ENCODE peak calls at places on chromosomes 1 and 21, in seven cellular contexts. E is tibial nerve, O is sigmoid colon, V is SK-N-SH, I is A549, J is upper lobe of left lung, B is K562. H is an unnamed sample.
A peak's percentile ranks its signal among the peaks of the same experiment; 100 is the strongest.

GRCh38 chr1:198676253-198676652 is 37.4 kb downstream of the PTPRC start:
- DNase-seq in E (no peak), O (no peak), V (peak; percentile 47), I (no peak), J (no peak), B (peak; percentile 17), H (no peak)

GRCh38 chr1:218665216-218665615 is 320.1 kb downstream of the TGFB2 start:
- DNase-seq in E (peak; percentile 50), O (peak; percentile 75), V (no peak), I (peak; percentile 83), J (no peak), B (no peak), H (no peak)

GRCh38 chr1:53373246-53373645 is 45.4 kb upstream of the LRP8 start:
- DNase-seq in E (no peak), O (no peak), V (no peak), I (no peak), J (peak; percentile 12), B (no peak), H (peak; percentile 45)

GRCh38 chr1:10623391-10624145 is 148.8 kb downstream of the PEX14 start:
- DNase-seq in E (no peak), O (peak; percentile 46), V (no peak), I (no peak), J (peak; percentile 10), B (no peak), H (peak; percentile 50)

GRCh38 chr1:85952460-85952859 is 204.1 kb downstream of the COL24A1 start:
- DNase-seq in E (no peak), O (no peak), V (peak; percentile 64), I (no peak), J (no peak), B (no peak), H (no peak)

GRCh38 chr21:28393279-28393678 is 599.4 kb downstream of the LTN1 start:
- DNase-seq in E (no peak), O (no peak), V (no peak), I (no peak), J (peak; percentile 27), B (no peak), H (no peak)

GRCh38 chr1:92994105-92994712 is 32.9 kb upstream of the DIPK1A start:
- DNase-seq in E (peak; percentile 91), O (peak; percentile 89), V (peak; percentile 59), I (peak; percentile 74), J (peak; percentile 77), B (peak; percentile 70), H (peak; percentile 67)

GRCh38 chr1:236429715-236430274 is 35.7 kb downstream of the EDARADD start:
- DNase-seq in E (no peak), O (no peak), V (no peak), I (no peak), J (no peak), B (no peak), H (no peak)

GRCh38 chr1:54398963-54399528 is 7.1 kb downstream of the SSBP3 start:
- DNase-seq in E (no peak), O (no peak), V (no peak), I (no peak), J (no peak), B (no peak), H (no peak)

GRCh38 chr1:203465146-203465798 is 10.3 kb upstream of the PRELP start:
- DNase-seq in E (peak; percentile 84), O (peak; percentile 95), V (no peak), I (no peak), J (no peak), B (no peak), H (no peak)

GRCh38 chr21:29753216-29753615 is 186.6 kb downstream of the GRIK1 start:
- DNase-seq in E (no peak), O (no peak), V (no peak), I (no peak), J (no peak), B (no peak), H (no peak)

GRCh38 chr1:235724716-235725115 is 75.1 kb upstream of the GNG4 start:
- DNase-seq in E (no peak), O (no peak), V (no peak), I (no peak), J (no peak), B (no peak), H (no peak)

GRCh38 chr1:203607169-203607873 is 19.3 kb upstream of the ATP2B4 start:
- DNase-seq in E (peak; percentile 39), O (no peak), V (no peak), I (peak; percentile 70), J (peak; percentile 51), B (peak; percentile 73), H (no peak)

GRCh38 chr1:119279441-119280415 is 88.9 kb upstream of the HAO2 start:
- DNase-seq in E (no peak), O (no peak), V (peak; percentile 5), I (peak; percentile 60), J (no peak), B (no peak), H (no peak)

GRCh38 chr1:21296509-21297354 is 6.5 kb upstream of the ECE1 start:
- DNase-seq in E (no peak), O (no peak), V (no peak), I (no peak), J (no peak), B (no peak), H (no peak)

GRCh38 chr1:221035680-221036153 is 156.5 kb downstream of the HLX start:
- DNase-seq in E (no peak), O (no peak), V (no peak), I (peak; percentile 51), J (no peak), B (peak; percentile 57), H (no peak)

GRCh38 chr21:17139696-17140095 is 373.1 kb upstream of the CXADR start:
- DNase-seq in E (no peak), O (no peak), V (no peak), I (no peak), J (no peak), B (no peak), H (no peak)

GRCh38 chr1:206685256-206685748 is 597 bp downstream of the MAPKAPK2 start:
- DNase-seq in E (no peak), O (peak; percentile 70), V (peak; percentile 86), I (peak; percentile 13), J (no peak), B (peak; percentile 72), H (no peak)

GRCh38 chr1:240239309-240239708 is 147.6 kb downstream of the FMN2 start:
- DNase-seq in E (no peak), O (no peak), V (no peak), I (no peak), J (no peak), B (no peak), H (no peak)

GRCh38 chr1:84719477-84720274 is 29.4 kb upstream of the SSX2IP start:
- DNase-seq in E (no peak), O (no peak), V (no peak), I (no peak), J (no peak), B (no peak), H (no peak)

GRCh38 chr1:106290805-106291537 is 765.5 kb upstream of the PRMT6 start:
- DNase-seq in E (no peak), O (no peak), V (peak; percentile 7), I (no peak), J (no peak), B (no peak), H (no peak)

GRCh38 chr1:188958461-188959115 is 1519.1 kb downstream of the BRINP3 start:
- DNase-seq in E (no peak), O (no peak), V (no peak), I (no peak), J (no peak), B (no peak), H (no peak)

GRCh38 chr1:89873757-89874156 is 52.9 kb downstream of the LRRC8D start:
- DNase-seq in E (no peak), O (no peak), V (peak; percentile 7), I (peak; percentile 38), J (no peak), B (no peak), H (no peak)

GRCh38 chr1:205445653-205445955 is 10.2 kb downstream of the BLACAT1 start:
- DNase-seq in E (no peak), O (no peak), V (no peak), I (no peak), J (no peak), B (no peak), H (no peak)
- H3K4me1 ChIP-seq in E (peaks cover 11% of the 10 kb centered on the region), O (peaks cover 10% of the 10 kb centered on the region), V (peaks cover 6% of the 10 kb centered on the region), I (peaks cover 28% of the 10 kb centered on the region), J (peaks cover 46% of the 10 kb centered on the region), B (peaks cover 56% of the 10 kb centered on the region), H (peaks cover 31% of the 10 kb centered on the region)

GRCh38 chr1:211643324-211644212 is 31.9 kb downstream of the NEK2 start:
- DNase-seq in E (no peak), O (no peak), V (peak; percentile 78), I (peak; percentile 39), J (peak; percentile 57), B (peak; percentile 62), H (peak; percentile 77)
- H3K4me3 ChIP-seq in E (no peak overlapping the region), O (no peak overlapping the region), V (no peak overlapping the region), I (peak overlapping the region; percentile 2), J (no peak overlapping the region), B (no peak overlapping the region), H (no peak overlapping the region)

GRCh38 chr1:181557313-181557712 is 74.0 kb downstream of the CACNA1E start:
- DNase-seq in E (no peak), O (no peak), V (no peak), I (no peak), J (no peak), B (no peak), H (no peak)

GRCh38 chr1:181559142-181559541 is 75.8 kb downstream of the CACNA1E start:
- DNase-seq in E (no peak), O (no peak), V (no peak), I (no peak), J (no peak), B (no peak), H (no peak)

GRCh38 chr1:181556606-181557005 is 73.3 kb downstream of the CACNA1E start:
- DNase-seq in E (no peak), O (no peak), V (no peak), I (no peak), J (no peak), B (no peak), H (no peak)

GRCh38 chr1:181558416-181558815 is 75.1 kb downstream of the CACNA1E start:
- DNase-seq in E (no peak), O (no peak), V (no peak), I (no peak), J (no peak), B (no peak), H (no peak)

DNA sequence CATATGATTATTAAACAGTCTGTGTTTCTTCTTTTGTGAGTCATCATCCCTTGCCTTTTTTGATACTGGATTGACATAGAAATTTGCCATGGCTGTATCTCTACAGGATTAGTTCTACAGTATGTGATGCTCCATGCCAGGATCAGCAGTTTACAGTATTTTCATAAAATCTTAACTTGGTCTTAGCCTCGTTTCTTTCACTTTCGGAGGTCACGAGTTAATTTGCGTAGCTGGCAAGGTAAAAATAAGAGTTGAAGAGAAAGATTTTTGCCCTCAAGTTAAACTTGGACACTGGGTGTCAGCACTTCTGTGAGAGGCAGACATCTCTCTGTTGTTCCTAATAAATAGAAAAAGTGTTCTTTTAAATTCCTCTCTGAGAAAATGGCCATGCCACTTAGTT is 79.1 kb downstream of the CACNA1E start:
- DNase-seq in E (no peak), O (no peak), V (no peak), I (no peak), J (no peak), B (no peak), H (no peak)
- TF ChIP-seq EP300 in E (no peak), O (no peak), V (no peak), I (no peak), J (no peak), B (no peak), H (no peak)

DNA sequence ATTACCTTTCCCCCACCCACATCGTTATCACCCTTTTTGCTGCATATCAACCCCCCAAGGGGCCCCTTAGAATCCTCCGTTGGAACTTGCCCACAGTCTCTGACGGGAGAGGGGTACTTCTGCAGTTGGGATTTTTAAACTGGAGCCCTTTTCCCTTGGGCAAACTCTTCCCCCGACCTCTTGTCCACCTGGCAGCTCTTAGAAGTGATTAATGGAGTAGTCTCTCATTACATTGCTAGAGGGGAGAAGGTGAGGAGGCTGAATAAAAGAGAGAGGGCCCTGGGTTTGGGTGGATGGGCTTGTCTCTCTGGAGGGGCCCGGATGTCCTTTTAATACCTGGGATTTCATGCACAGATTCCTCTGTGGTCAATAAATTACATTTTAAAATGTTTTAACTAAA is 27.2 kb upstream of the TSPAN2 start:
- DNase-seq in E (no peak), O (no peak), V (no peak), I (no peak), J (no peak), B (no peak), H (no peak)
- H3K4me1 ChIP-seq in E (no peaks in the 10 kb centered on the region), O (peaks cover 10% of the 10 kb centered on the region), V (peaks cover 7% of the 10 kb centered on the region), I (peaks cover 4% of the 10 kb centered on the region), J (peaks cover 6% of the 10 kb centered on the region), B (no peaks in the 10 kb centered on the region), H (no peaks in the 10 kb centered on the region)